ENCODE peak calls at places on chromosomes 4 and X, in seven cellular contexts. One of them, this sample, is unnamed.

GRCh38 chr4:73690051-73690744 is 50.2 kb upstream of the CXCL8 start:
- DNase-seq in left ventricle myocardium inferior: no peak
- DNase-seq in upper lobe of right lung: no peak
- DNase-seq in foreskin fibroblast: peak
- DNase-seq in coronary artery: no peak
- DNase-seq in HFF-Myc: no peak
- DNase-seq in uterus: no peak
- DNase-seq in this sample: peak

GRCh38 chrX:96027363-96027894 is 657.2 kb upstream of the DIAPH2 start:
- DNase-seq in HFF-Myc: no peak
- DNase-seq in left ventricle myocardium inferior: no peak
- DNase-seq in foreskin fibroblast: peak
- DNase-seq in coronary artery: no peak
- DNase-seq in uterus: no peak
- DNase-seq in upper lobe of right lung: no peak
- DNase-seq in this sample: no peak

GRCh38 chr4:151291485-151291884 is 14.5 kb downstream of the PRSS48 start:
- DNase-seq in coronary artery: no peak
- DNase-seq in foreskin fibroblast: peak
- DNase-seq in HFF-Myc: no peak
- DNase-seq in uterus: no peak
- DNase-seq in left ventricle myocardium inferior: no peak
- DNase-seq in upper lobe of right lung: no peak
- DNase-seq in this sample: no peak

GRCh38 chrX:39679497-39680157 is 418.1 kb downstream of the BCOR start:
- DNase-seq in upper lobe of right lung: no peak
- DNase-seq in coronary artery: no peak
- DNase-seq in HFF-Myc: no peak
- DNase-seq in foreskin fibroblast: no peak
- DNase-seq in left ventricle myocardium inferior: no peak
- DNase-seq in uterus: no peak
- DNase-seq in this sample: no peak

GRCh38 chrX:16185725-16186136 is 18.4 kb downstream of the MAGEB17 start:
- DNase-seq in uterus: no peak
- DNase-seq in coronary artery: no peak
- DNase-seq in upper lobe of right lung: no peak
- DNase-seq in foreskin fibroblast: peak
- DNase-seq in HFF-Myc: peak
- DNase-seq in left ventricle myocardium inferior: no peak
- DNase-seq in this sample: peak

GRCh38 chrX:149641432-149641831 is 9.8 kb upstream of the TMEM185A start:
- DNase-seq in uterus: no peak
- DNase-seq in coronary artery: no peak
- DNase-seq in HFF-Myc: no peak
- DNase-seq in left ventricle myocardium inferior: no peak
- DNase-seq in upper lobe of right lung: no peak
- DNase-seq in foreskin fibroblast: no peak
- DNase-seq in this sample: no peak

GRCh38 chr4:145716200-145716599 is 36.3 kb downstream of the C4orf51 start:
- DNase-seq in upper lobe of right lung: no peak
- DNase-seq in uterus: no peak
- DNase-seq in foreskin fibroblast: peak
- DNase-seq in HFF-Myc: no peak
- DNase-seq in left ventricle myocardium inferior: no peak
- DNase-seq in coronary artery: no peak
- DNase-seq in this sample: peak

GRCh38 chr4:55386073-55386472 is 9.7 kb upstream of the TMEM165 start:
- DNase-seq in coronary artery: no peak
- DNase-seq in upper lobe of right lung: no peak
- DNase-seq in left ventricle myocardium inferior: no peak
- DNase-seq in foreskin fibroblast: peak
- DNase-seq in uterus: no peak
- DNase-seq in HFF-Myc: no peak
- DNase-seq in this sample: peak

GRCh38 chrX:135453381-135453780 is 31.6 kb downstream of the SMIM10L2A start:
- DNase-seq in coronary artery: no peak
- DNase-seq in upper lobe of right lung: no peak
- DNase-seq in uterus: no peak
- DNase-seq in HFF-Myc: no peak
- DNase-seq in left ventricle myocardium inferior: no peak
- DNase-seq in foreskin fibroblast: no peak
- DNase-seq in this sample: no peak

GRCh38 chr4:73007526-73008100 is 61.9 kb downstream of the COX18 start:
- DNase-seq in uterus: no peak
- DNase-seq in HFF-Myc: no peak
- DNase-seq in left ventricle myocardium inferior: no peak
- DNase-seq in coronary artery: no peak
- DNase-seq in upper lobe of right lung: no peak
- DNase-seq in foreskin fibroblast: no peak
- DNase-seq in this sample: no peak

GRCh38 chrX:39950035-39950688 is 147.6 kb downstream of the BCOR start:
- DNase-seq in upper lobe of right lung: no peak
- DNase-seq in coronary artery: no peak
- DNase-seq in HFF-Myc: no peak
- DNase-seq in left ventricle myocardium inferior: no peak
- DNase-seq in uterus: no peak
- DNase-seq in foreskin fibroblast: peak
- DNase-seq in this sample: no peak

GRCh38 chrX:40508560-40508959 is 72.2 kb upstream of the ATP6AP2 start:
- DNase-seq in foreskin fibroblast: no peak
- DNase-seq in upper lobe of right lung: no peak
- DNase-seq in uterus: no peak
- DNase-seq in left ventricle myocardium inferior: no peak
- DNase-seq in coronary artery: no peak
- DNase-seq in HFF-Myc: no peak
- DNase-seq in this sample: no peak

GRCh38 chr4:37299468-37299867 is 54.9 kb downstream of the NWD2 start:
- DNase-seq in HFF-Myc: no peak
- DNase-seq in left ventricle myocardium inferior: no peak
- DNase-seq in foreskin fibroblast: no peak
- DNase-seq in upper lobe of right lung: no peak
- DNase-seq in coronary artery: no peak
- DNase-seq in uterus: no peak
- DNase-seq in this sample: no peak

GRCh38 chr4:156560701-156561100 is 410.9 kb downstream of the PDGFC start:
- DNase-seq in upper lobe of right lung: no peak
- DNase-seq in HFF-Myc: no peak
- DNase-seq in coronary artery: no peak
- DNase-seq in uterus: no peak
- DNase-seq in left ventricle myocardium inferior: no peak
- DNase-seq in foreskin fibroblast: peak
- DNase-seq in this sample: peak

GRCh38 chrX:116111497-116111896 is 59.0 kb upstream of the AGTR2 start:
- DNase-seq in uterus: no peak
- DNase-seq in HFF-Myc: no peak
- DNase-seq in upper lobe of right lung: no peak
- DNase-seq in foreskin fibroblast: no peak
- DNase-seq in coronary artery: no peak
- DNase-seq in left ventricle myocardium inferior: no peak
- DNase-seq in this sample: no peak

GRCh38 chr4:94758700-94759399 is 1.1 kb downstream of the BMPR1B start:
- DNase-seq in coronary artery: no peak
- DNase-seq in upper lobe of right lung: no peak
- DNase-seq in HFF-Myc: no peak
- DNase-seq in left ventricle myocardium inferior: no peak
- DNase-seq in uterus: no peak
- DNase-seq in foreskin fibroblast: peak
- DNase-seq in this sample: peak

GRCh38 chr4:113222006-113222405 is 172.6 kb downstream of the ANK2 start:
- DNase-seq in uterus: no peak
- DNase-seq in coronary artery: no peak
- DNase-seq in left ventricle myocardium inferior: no peak
- DNase-seq in foreskin fibroblast: peak
- DNase-seq in HFF-Myc: no peak
- DNase-seq in upper lobe of right lung: no peak
- DNase-seq in this sample: no peak

GRCh38 chr4:85909851-85910250 is 434.9 kb downstream of the ARHGAP24 start:
- DNase-seq in left ventricle myocardium inferior: peak
- DNase-seq in upper lobe of right lung: no peak
- DNase-seq in uterus: no peak
- DNase-seq in coronary artery: peak
- DNase-seq in HFF-Myc: no peak
- DNase-seq in foreskin fibroblast: no peak
- DNase-seq in this sample: no peak

DNA sequence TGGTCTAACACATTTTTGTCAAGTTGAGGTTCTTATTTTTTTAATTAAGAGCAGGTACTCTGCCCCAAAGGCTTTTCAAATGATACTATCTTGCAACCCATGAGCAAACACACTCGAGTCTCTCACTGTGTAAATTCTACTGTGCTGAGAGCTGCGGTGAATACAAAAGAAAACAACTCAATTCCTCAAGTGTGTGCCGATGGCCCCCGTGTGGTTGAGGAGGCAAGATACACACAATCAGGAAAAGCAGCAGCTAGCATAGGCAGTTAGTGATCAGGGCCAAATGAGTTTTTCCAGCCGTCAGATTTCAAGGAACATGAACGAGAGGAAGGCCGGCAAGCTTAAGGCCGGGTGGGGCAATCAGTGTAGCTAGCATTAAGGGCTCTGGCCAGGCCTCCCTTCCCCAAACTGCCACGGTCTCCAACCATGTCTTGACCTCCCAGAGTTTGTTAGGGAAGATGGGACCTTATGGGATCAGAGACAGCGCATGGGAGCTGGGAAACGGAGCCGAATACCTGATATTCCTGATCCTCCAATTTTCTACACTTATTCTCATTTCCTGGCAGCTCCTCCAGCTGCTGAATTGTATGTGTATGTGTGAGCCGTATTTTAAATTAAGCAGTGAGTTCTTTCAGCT is 59.7 kb downstream of the RTL9 start:
- DNase-seq in coronary artery: no peak
- DNase-seq in HFF-Myc: no peak
- DNase-seq in left ventricle myocardium inferior: no peak
- DNase-seq in uterus: peak
- DNase-seq in upper lobe of right lung: peak
- DNase-seq in foreskin fibroblast: peak
- DNase-seq in this sample: peak
- TF ChIP-seq CTCF in coronary artery: no peak
- TF ChIP-seq CTCF in HFF-Myc: peak
- TF ChIP-seq CTCF in left ventricle myocardium inferior: peak
- TF ChIP-seq CTCF in uterus: peak
- TF ChIP-seq CTCF in upper lobe of right lung: peak
- TF ChIP-seq CTCF in foreskin fibroblast: peak
- TF ChIP-seq CTCF in this sample: peak

GRCh38 chrX:56793533-56794320 is 64.7 kb downstream of the NBDY start:
- DNase-seq in upper lobe of right lung: peak
- DNase-seq in coronary artery: peak
- DNase-seq in left ventricle myocardium inferior: no peak
- DNase-seq in HFF-Myc: no peak
- DNase-seq in foreskin fibroblast: peak
- DNase-seq in uterus: no peak
- DNase-seq in this sample: peak

GRCh38 chrX:56793112-56793430 is 64.0 kb downstream of the NBDY start:
- DNase-seq in foreskin fibroblast: no peak
- DNase-seq in HFF-Myc: no peak
- DNase-seq in left ventricle myocardium inferior: no peak
- DNase-seq in coronary artery: no peak
- DNase-seq in uterus: no peak
- DNase-seq in upper lobe of right lung: no peak
- DNase-seq in this sample: no peak

GRCh38 chrX:56795309-56795868 is 66.3 kb downstream of the NBDY start:
- DNase-seq in HFF-Myc: no peak
- DNase-seq in coronary artery: peak
- DNase-seq in foreskin fibroblast: no peak
- DNase-seq in left ventricle myocardium inferior: no peak
- DNase-seq in uterus: no peak
- DNase-seq in upper lobe of right lung: peak
- DNase-seq in this sample: no peak

GRCh38 chrX:56794831-56795230 is 65.8 kb downstream of the NBDY start:
- DNase-seq in upper lobe of right lung: no peak
- DNase-seq in HFF-Myc: no peak
- DNase-seq in left ventricle myocardium inferior: no peak
- DNase-seq in foreskin fibroblast: no peak
- DNase-seq in uterus: no peak
- DNase-seq in coronary artery: peak
- DNase-seq in this sample: no peak

GRCh38 chrX:56794404-56794803 is 65.4 kb downstream of the NBDY start:
- DNase-seq in HFF-Myc: no peak
- DNase-seq in uterus: no peak
- DNase-seq in foreskin fibroblast: no peak
- DNase-seq in left ventricle myocardium inferior: no peak
- DNase-seq in upper lobe of right lung: peak
- DNase-seq in coronary artery: peak
- DNase-seq in this sample: no peak
- H3K4me3 ChIP-seq in HFF-Myc: no peak
- H3K4me3 ChIP-seq in uterus: no peak
- H3K4me3 ChIP-seq in foreskin fibroblast: no peak
- H3K4me3 ChIP-seq in left ventricle myocardium inferior: no peak
- H3K4me3 ChIP-seq in upper lobe of right lung: no peak
- H3K4me3 ChIP-seq in coronary artery: no peak
- H3K4me3 ChIP-seq in this sample: no peak

DNA sequence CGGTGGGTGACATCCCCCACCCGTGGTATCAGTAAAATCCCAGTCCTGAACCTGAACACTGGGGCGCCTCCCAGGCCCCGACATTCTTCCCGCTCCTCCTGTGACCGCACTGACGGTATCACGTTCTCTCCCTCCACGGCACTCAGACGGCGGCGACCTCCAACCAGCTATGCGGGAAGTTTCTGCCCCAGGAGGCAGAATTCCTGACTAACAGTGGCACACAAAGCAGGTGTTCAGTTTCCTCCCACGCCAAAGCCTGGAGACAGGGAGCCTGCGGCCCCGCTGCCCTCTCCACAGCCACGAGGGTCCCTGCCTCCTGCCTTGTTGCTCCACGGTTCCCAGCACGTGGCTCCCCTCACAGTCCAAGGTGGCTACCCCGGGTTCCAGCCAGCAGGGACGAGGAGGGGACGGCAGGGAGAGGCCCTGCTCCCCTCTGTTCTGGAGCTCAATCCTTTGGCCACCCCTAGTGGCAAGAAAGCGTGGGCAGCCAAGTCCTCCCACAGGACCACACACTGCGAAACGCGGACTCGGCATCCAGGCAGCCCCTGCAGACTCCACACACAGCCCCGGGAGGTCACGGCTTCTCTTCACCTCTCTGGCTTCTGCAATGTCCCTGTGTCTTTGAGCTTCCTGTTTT is 15.2 kb downstream of the CTBP1 start:
- DNase-seq in foreskin fibroblast: peak
- DNase-seq in upper lobe of right lung: peak
- DNase-seq in coronary artery: no peak
- DNase-seq in uterus: peak
- DNase-seq in HFF-Myc: no peak
- DNase-seq in left ventricle myocardium inferior: peak
- DNase-seq in this sample: no peak
- TF ChIP-seq CTCF in foreskin fibroblast: peak
- TF ChIP-seq CTCF in upper lobe of right lung: peak
- TF ChIP-seq CTCF in coronary artery: no peak
- TF ChIP-seq CTCF in uterus: peak
- TF ChIP-seq CTCF in HFF-Myc: peak
- TF ChIP-seq CTCF in left ventricle myocardium inferior: peak
- TF ChIP-seq CTCF in this sample: no peak

GRCh38 chr4:41455215-41455614 is 82.7 kb upstream of the LIMCH1 start:
- DNase-seq in foreskin fibroblast: peak
- DNase-seq in upper lobe of right lung: no peak
- DNase-seq in coronary artery: no peak
- DNase-seq in HFF-Myc: no peak
- DNase-seq in left ventricle myocardium inferior: no peak
- DNase-seq in uterus: no peak
- DNase-seq in this sample: peak
- H3K4me3 ChIP-seq in foreskin fibroblast: no peak
- H3K4me3 ChIP-seq in upper lobe of right lung: no peak
- H3K4me3 ChIP-seq in coronary artery: no peak
- H3K4me3 ChIP-seq in HFF-Myc: no peak
- H3K4me3 ChIP-seq in left ventricle myocardium inferior: no peak
- H3K4me3 ChIP-seq in uterus: no peak
- H3K4me3 ChIP-seq in this sample: no peak

This sample was measured in bronchial epithelial cell.